ENCODE peak calls at places on chromosomes 2 and 18, in four cellular contexts. One of them, this sample, is unnamed.

GRCh38 chr2:223203971-223204370 is 152.0 kb downstream of the KCNE4 start:
- DNase-seq in K562: no peak
- DNase-seq in HepG2: no peak
- DNase-seq in Panc1: no peak
- DNase-seq in this sample: no peak

GRCh38 chr2:136117909-136118818 is at the start of gene CXCR4:
- DNase-seq in K562: peak; percentile 54
- DNase-seq in HepG2: no peak
- DNase-seq in Panc1: no peak
- DNase-seq in this sample: peak; percentile 34

GRCh38 chr2:201952212-201952611 is 81.4 kb upstream of the FZD7 start:
- DNase-seq in K562: no peak
- DNase-seq in HepG2: no peak
- DNase-seq in Panc1: no peak
- DNase-seq in this sample: no peak

GRCh38 chr2:46297546-46298271 is 502 bp downstream of the EPAS1 start:
- DNase-seq in K562: peak; percentile 79
- DNase-seq in HepG2: peak; percentile 59
- DNase-seq in Panc1: no peak
- DNase-seq in this sample: no peak

GRCh38 chr2:80437959-80438358 is 133.4 kb upstream of the LRRTM1 start:
- DNase-seq in K562: peak; percentile 30
- DNase-seq in HepG2: no peak
- DNase-seq in Panc1: no peak
- DNase-seq in this sample: no peak

GRCh38 chr2:216858312-216858711 is 1.6 kb downstream of the TNP1 start:
- DNase-seq in K562: no peak
- DNase-seq in HepG2: no peak
- DNase-seq in Panc1: no peak
- DNase-seq in this sample: no peak

GRCh38 chr2:64960819-64961218 is 28.4 kb upstream of the SLC1A4 start:
- DNase-seq in K562: no peak
- DNase-seq in HepG2: no peak
- DNase-seq in Panc1: no peak
- DNase-seq in this sample: no peak

GRCh38 chr2:8882094-8882493 is 44.7 kb upstream of the KIDINS220 start:
- DNase-seq in K562: peak; percentile 41
- DNase-seq in HepG2: peak; percentile 43
- DNase-seq in Panc1: no peak
- DNase-seq in this sample: peak; percentile 22

GRCh38 chr2:50785781-50786180 is 246.2 kb downstream of the NRXN1 start:
- DNase-seq in K562: no peak
- DNase-seq in HepG2: no peak
- DNase-seq in Panc1: no peak
- DNase-seq in this sample: no peak

GRCh38 chr2:235044501-235045271 is 92.9 kb downstream of the SH3BP4 start:
- DNase-seq in K562: no peak
- DNase-seq in HepG2: no peak
- DNase-seq in Panc1: no peak
- DNase-seq in this sample: no peak

GRCh38 chr2:175080479-175080878 is 75.3 kb upstream of the CHN1 start:
- DNase-seq in K562: no peak
- DNase-seq in HepG2: no peak
- DNase-seq in Panc1: no peak
- DNase-seq in this sample: no peak

GRCh38 chr2:168545439-168546082 is 89.5 kb downstream of the CERS6 start:
- DNase-seq in K562: no peak
- DNase-seq in HepG2: no peak
- DNase-seq in Panc1: peak; percentile 2
- DNase-seq in this sample: peak; percentile 39

GRCh38 chr2:127084611-127085031 is 22.3 kb downstream of the BIN1 start:
- DNase-seq in K562: no peak
- DNase-seq in HepG2: no peak
- DNase-seq in Panc1: no peak
- DNase-seq in this sample: no peak

GRCh38 chr18:7035807-7036206 is 81.8 kb downstream of the LAMA1 start:
- DNase-seq in K562: no peak
- DNase-seq in HepG2: no peak
- DNase-seq in Panc1: no peak
- DNase-seq in this sample: no peak

GRCh38 chr2:26632624-26633185 is 8.5 kb downstream of the CIB4 start:
- DNase-seq in K562: peak; percentile 11
- DNase-seq in HepG2: no peak
- DNase-seq in Panc1: no peak
- DNase-seq in this sample: no peak

GRCh38 chr2:11365096-11365856 is 20.8 kb upstream of the ROCK2 start:
- DNase-seq in K562: no peak
- DNase-seq in HepG2: peak; percentile 93
- DNase-seq in Panc1: no peak
- DNase-seq in this sample: no peak

GRCh38 chr2:20438334-20439192 is 8.3 kb upstream of the RHOB start:
- DNase-seq in K562: no peak
- DNase-seq in HepG2: peak; percentile 87
- DNase-seq in Panc1: peak; percentile 91
- DNase-seq in this sample: no peak

GRCh38 chr2:70935468-70936164 is at the start of gene ATP6V1B1:
- DNase-seq in K562: no peak
- DNase-seq in HepG2: peak; percentile 23
- DNase-seq in Panc1: no peak
- DNase-seq in this sample: no peak

GRCh38 chr18:57980573-57981348 is 63.3 kb upstream of the NEDD4L start:
- DNase-seq in K562: no peak
- DNase-seq in HepG2: no peak
- DNase-seq in Panc1: no peak
- DNase-seq in this sample: no peak

GRCh38 chr2:98350411-98350810 is 4.2 kb downstream of the CNGA3 start:
- DNase-seq in K562: no peak
- DNase-seq in HepG2: no peak
- DNase-seq in Panc1: no peak
- DNase-seq in this sample: no peak
- TF ChIP-seq TCF7L2 in K562: no peak
- TF ChIP-seq TCF7L2 in HepG2: no peak
- TF ChIP-seq TCF7L2 in Panc1: no peak
- TF ChIP-seq TCF7L2 in this sample: no peak

DNA sequence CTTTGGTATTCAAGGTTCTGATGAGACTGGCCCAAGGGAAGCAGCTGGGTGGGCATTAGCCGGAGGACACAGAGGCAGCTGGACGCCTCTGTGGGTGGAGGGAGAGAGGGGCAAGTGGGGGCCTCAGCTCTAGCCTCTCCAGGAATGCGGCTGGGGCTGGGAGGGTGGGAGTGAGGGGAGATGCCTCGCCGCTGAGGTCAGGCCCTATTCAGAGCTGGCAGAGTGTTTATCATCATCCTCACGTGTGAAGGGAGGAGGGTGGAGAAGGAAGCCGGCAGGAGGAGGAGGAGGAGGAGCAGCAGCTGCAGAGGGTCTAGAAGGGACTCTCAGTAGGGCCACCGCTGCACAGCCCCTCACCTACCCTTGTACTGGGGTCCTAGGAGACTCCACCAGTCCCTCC is 43.1 kb downstream of the TNS1 start:
- DNase-seq in K562: no peak
- DNase-seq in HepG2: no peak
- DNase-seq in Panc1: no peak
- DNase-seq in this sample: no peak
- TF ChIP-seq TCF7L2 in K562: no peak
- TF ChIP-seq TCF7L2 in HepG2: no peak
- TF ChIP-seq TCF7L2 in Panc1: no peak
- TF ChIP-seq TCF7L2 in this sample: no peak

DNA sequence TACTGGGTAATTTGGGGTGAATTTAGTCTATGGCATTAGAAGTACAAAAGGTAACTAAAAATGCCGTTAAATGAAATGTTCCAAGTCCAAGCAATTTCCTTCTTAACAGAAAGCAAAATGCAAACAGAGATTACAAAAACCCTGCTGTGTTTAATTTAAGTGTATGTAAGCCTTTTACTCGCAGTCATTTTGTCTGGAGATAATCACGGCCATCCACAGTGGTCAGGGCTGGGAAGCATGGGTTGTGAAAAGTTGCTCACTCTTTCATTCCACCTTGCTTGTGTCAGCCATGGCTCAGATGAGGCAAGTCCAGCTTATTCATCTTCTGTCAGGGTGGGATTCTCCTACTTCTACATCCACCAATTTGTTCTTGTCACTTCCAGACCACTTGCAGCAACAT is 983.6 kb upstream of the ZEB2 start:
- DNase-seq in K562: no peak
- DNase-seq in HepG2: no peak
- DNase-seq in Panc1: no peak
- DNase-seq in this sample: no peak
- TF ChIP-seq TCF7L2 in K562: no peak
- TF ChIP-seq TCF7L2 in HepG2: no peak
- TF ChIP-seq TCF7L2 in Panc1: no peak
- TF ChIP-seq TCF7L2 in this sample: no peak

GRCh38 chr2:60550984-60551240 is 2.5 kb downstream of the BCL11A start:
- DNase-seq in K562: no peak
- DNase-seq in HepG2: no peak
- DNase-seq in Panc1: no peak
- DNase-seq in this sample: no peak

GRCh38 chr2:60548844-60549243 is 4.6 kb downstream of the BCL11A start:
- DNase-seq in K562: no peak
- DNase-seq in HepG2: no peak
- DNase-seq in Panc1: no peak
- DNase-seq in this sample: no peak

GRCh38 chr2:60550151-60550983 is 3.1 kb downstream of the BCL11A start:
- DNase-seq in K562: peak; percentile 47
- DNase-seq in HepG2: peak; percentile 56
- DNase-seq in Panc1: no peak
- DNase-seq in this sample: peak; percentile 50

GRCh38 chr2:60551241-60552095 is 2.0 kb downstream of the BCL11A start:
- DNase-seq in K562: no peak
- DNase-seq in HepG2: no peak
- DNase-seq in Panc1: no peak
- DNase-seq in this sample: no peak

DNA sequence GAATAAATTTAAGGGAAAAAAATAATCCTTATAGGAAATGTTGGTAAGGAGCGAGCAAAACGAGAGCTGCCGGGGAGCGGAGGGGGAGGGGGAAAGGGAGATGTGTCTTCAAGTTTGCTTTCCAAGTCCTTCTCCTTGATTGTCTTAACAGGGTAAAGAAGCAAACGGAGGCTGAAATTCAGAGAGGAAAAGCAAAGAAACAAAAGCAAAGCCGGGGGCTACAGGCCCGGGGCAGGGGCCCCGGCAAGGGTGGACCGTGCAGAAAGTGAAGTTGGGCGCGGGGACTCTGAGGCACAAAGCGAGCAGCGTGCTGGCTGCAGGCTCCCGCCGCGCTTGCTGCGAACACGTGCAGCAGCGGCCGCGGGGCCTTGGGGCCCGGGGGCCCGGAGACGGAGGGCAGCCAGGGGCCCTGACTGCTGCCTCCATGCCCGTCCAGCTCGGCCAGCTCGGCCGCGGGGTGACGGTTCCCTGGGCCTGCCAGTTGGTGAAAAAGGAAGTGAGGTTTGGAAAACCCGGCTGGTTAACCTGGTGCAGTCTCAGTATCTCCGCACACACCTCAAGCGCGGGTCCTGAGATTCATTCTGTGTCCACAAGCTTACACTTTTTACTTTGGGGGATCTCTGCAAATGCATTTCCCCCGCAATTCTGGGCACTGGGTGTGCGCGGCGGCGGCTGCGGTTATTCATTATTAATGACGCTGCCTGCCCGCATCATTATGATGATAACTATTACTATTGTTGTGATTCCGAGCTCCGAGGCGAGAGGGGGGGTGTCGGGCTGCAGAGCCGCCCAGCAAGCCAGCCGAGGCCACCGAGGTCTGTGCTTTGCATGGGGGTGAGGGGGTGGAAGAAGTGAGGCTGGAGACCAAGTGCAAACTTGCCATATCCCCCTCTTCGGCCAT is 4.0 kb downstream of the BCL11A start:
- DNase-seq in K562: no peak
- DNase-seq in HepG2: no peak
- DNase-seq in Panc1: no peak
- DNase-seq in this sample: no peak
- TF ChIP-seq TCF7L2 in K562: no peak
- TF ChIP-seq TCF7L2 in HepG2: no peak
- TF ChIP-seq TCF7L2 in Panc1: no peak
- TF ChIP-seq TCF7L2 in this sample: no peak

GRCh38 chr2:196677404-196677803 is 37.9 kb downstream of the CCDC150 start:
- DNase-seq in K562: no peak
- DNase-seq in HepG2: no peak
- DNase-seq in Panc1: peak; percentile 45
- DNase-seq in this sample: no peak
- TF ChIP-seq TCF7L2 in K562: no peak
- TF ChIP-seq TCF7L2 in HepG2: no peak
- TF ChIP-seq TCF7L2 in Panc1: no peak
- TF ChIP-seq TCF7L2 in this sample: no peak

GRCh38 chr2:3422161-3422767 is 42.8 kb downstream of the TRAPPC12 start:
- DNase-seq in K562: no peak
- DNase-seq in HepG2: no peak
- DNase-seq in Panc1: no peak
- DNase-seq in this sample: no peak

GRCh38 chr2:3423492-3424170 is 44.1 kb downstream of the TRAPPC12 start:
- DNase-seq in K562: peak; percentile 77
- DNase-seq in HepG2: peak; percentile 83
- DNase-seq in Panc1: peak; percentile 36
- DNase-seq in this sample: peak; percentile 27

GRCh38 chr2:3421541-3421940 is 42.0 kb downstream of the TRAPPC12 start:
- DNase-seq in K562: no peak
- DNase-seq in HepG2: no peak
- DNase-seq in Panc1: no peak
- DNase-seq in this sample: no peak

GRCh38 chr2:3426615-3427014 is 47.1 kb downstream of the TRAPPC12 start:
- DNase-seq in K562: no peak
- DNase-seq in HepG2: no peak
- DNase-seq in Panc1: no peak
- DNase-seq in this sample: no peak

DNA sequence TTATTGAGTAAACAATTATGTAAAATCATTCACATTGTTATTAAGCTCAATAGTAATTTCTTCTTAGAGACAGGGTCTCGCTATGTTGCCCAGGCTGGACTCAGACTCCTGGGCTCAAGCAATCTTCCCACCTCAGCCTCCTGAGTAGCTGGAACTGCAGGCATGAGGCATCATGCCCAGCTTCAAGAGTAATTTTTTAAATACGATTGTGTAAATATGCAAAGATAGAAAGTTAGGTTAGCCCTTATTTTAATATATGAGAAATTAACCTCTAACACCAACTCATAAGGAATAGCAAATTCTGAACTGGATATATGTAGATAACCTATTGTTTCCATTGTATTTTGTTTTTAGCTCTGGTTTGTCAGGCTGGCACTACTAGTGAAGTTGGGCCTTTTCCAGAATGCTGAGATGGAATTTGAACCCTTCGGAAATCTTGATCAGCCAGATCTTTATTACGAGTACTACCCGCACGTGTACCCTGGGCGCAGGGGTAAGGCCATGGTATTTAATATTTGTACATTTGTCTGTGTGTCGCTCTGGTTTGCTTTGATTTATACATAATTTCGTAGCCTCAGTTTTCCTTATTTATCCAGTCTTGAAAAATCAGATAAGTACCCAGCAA is 44.8 kb downstream of the TRAPPC12 start:
- DNase-seq in K562: no peak
- DNase-seq in HepG2: no peak
- DNase-seq in Panc1: no peak
- DNase-seq in this sample: no peak
- TF ChIP-seq TCF7L2 in K562: no peak
- TF ChIP-seq TCF7L2 in HepG2: no peak
- TF ChIP-seq TCF7L2 in Panc1: no peak
- TF ChIP-seq TCF7L2 in this sample: no peak

This sample was measured in HCT116.